ENCODE peak calls at places on chromosomes 1 and 21, in seven cellular contexts. V is GM13976, Z is choroid plexus epithelial cell, R is adrenal gland, I is ascending aorta, D is pancreas, W is tibial artery. X is an unnamed sample.

GRCh38 chr1:246583448-246584185 is 17.4 kb downstream of the CNST start:
- DNase-seq in D (no peak), W (no peak), R (peak; percentile 86), V (no peak), Z (peak; percentile 71), I (no peak), X (no peak)

GRCh38 chr1:153683853-153684252 is 5.4 kb downstream of the NPR1 start:
- DNase-seq in D (no peak), R (no peak), I (no peak), V (peak; percentile 6), W (no peak), Z (no peak), X (no peak)

GRCh38 chr1:226602186-226603029 is 53.8 kb downstream of the STUM start:
- DNase-seq in W (peak; percentile 75), I (no peak), R (no peak), Z (peak; percentile 79), D (no peak), V (no peak), X (no peak)

GRCh38 chr21:43269461-43269860 is 100.7 kb downstream of the CRYAA start:
- DNase-seq in D (peak; percentile 19), Z (no peak), V (peak; percentile 74), I (no peak), W (no peak), R (no peak), X (peak; percentile 61)

GRCh38 chr21:45358261-45358670 is 46.7 kb upstream of the COL18A1 start:
- DNase-seq in W (no peak), I (no peak), D (no peak), Z (no peak), R (no peak), V (no peak), X (no peak)

GRCh38 chr1:66725885-66726665 is 26.2 kb upstream of the DYNLT5 start:
- DNase-seq in Z (peak; percentile 91), R (peak; percentile 61), D (no peak), V (peak; percentile 29), I (peak; percentile 11), W (peak; percentile 83), X (peak; percentile 55)

GRCh38 chr1:207259391-207259790 is 62.1 kb upstream of the CD55 start:
- DNase-seq in R (no peak), I (no peak), W (no peak), D (no peak), V (no peak), Z (peak; percentile 78), X (no peak)

GRCh38 chr1:160942926-160943325 is 11.7 kb downstream of the ITLN2 start:
- DNase-seq in D (no peak), I (no peak), W (no peak), R (no peak), V (no peak), Z (peak; percentile 11), X (no peak)

GRCh38 chr1:232291681-232292080 is 338.3 kb downstream of the SIPA1L2 start:
- DNase-seq in Z (peak; percentile 15), V (no peak), I (no peak), R (no peak), W (no peak), D (no peak), X (no peak)

GRCh38 chr1:44168520-44169098 is 27.2 kb upstream of the KLF18 start:
- DNase-seq in Z (no peak), W (no peak), D (no peak), V (no peak), I (no peak), R (no peak), X (no peak)

GRCh38 chr1:198153103-198153502 is 3.7 kb upstream of the NEK7 start:
- DNase-seq in Z (peak; percentile 84), R (no peak), I (no peak), W (peak; percentile 84), D (no peak), V (no peak), X (no peak)

GRCh38 chr1:29465755-29466154 is 229.4 kb downstream of the PTPRU start:
- DNase-seq in Z (peak; percentile 39), W (no peak), D (no peak), I (no peak), R (no peak), V (no peak), X (no peak)

GRCh38 chr1:118304722-118305344 is 119.8 kb upstream of the SPAG17 start:
- DNase-seq in V (no peak), Z (peak; percentile 53), D (no peak), I (no peak), W (no peak), R (no peak), X (no peak)

GRCh38 chr1:64895500-64895899 is 70.8 kb downstream of the JAK1 start:
- DNase-seq in R (no peak), V (peak; percentile 56), I (no peak), W (no peak), Z (no peak), D (no peak), X (peak; percentile 56)

GRCh38 chr1:150549496-150550221 is 451 bp downstream of the ADAMTSL4 start:
- DNase-seq in D (peak; percentile 58), V (no peak), R (no peak), I (no peak), W (peak; percentile 82), Z (no peak), X (no peak)

GRCh38 chr1:214165850-214166374 is 115.0 kb upstream of the SMYD2 start:
- DNase-seq in W (no peak), V (no peak), R (no peak), Z (no peak), I (no peak), D (no peak), X (no peak)

GRCh38 chr1:14739433-14739832 is 140.9 kb downstream of the KAZN start:
- DNase-seq in D (no peak), Z (no peak), W (no peak), V (no peak), I (no peak), R (no peak), X (peak; percentile 37)

GRCh38 chr21:46011267-46011967 is 29.8 kb downstream of the COL6A1 start:
- DNase-seq in I (no peak), Z (no peak), R (no peak), W (no peak), V (no peak), D (no peak), X (no peak)

GRCh38 chr1:71919812-71920509 is 362.4 kb downstream of the NEGR1 start:
- DNase-seq in D (no peak), I (no peak), V (no peak), W (no peak), R (no peak), Z (no peak), X (no peak)

GRCh38 chr1:53071167-53071865 is 9.3 kb downstream of the PODN start:
- DNase-seq in I (peak; percentile 4), Z (no peak), D (no peak), W (no peak), V (no peak), R (no peak), X (no peak)

GRCh38 chr1:221832151-221832550 is 90.3 kb upstream of the DUSP10 start:
- DNase-seq in V (no peak), W (no peak), Z (no peak), D (no peak), R (no peak), I (no peak), X (no peak)

GRCh38 chr1:8822383-8823294 is 5.2 kb upstream of the RERE start:
- DNase-seq in R (no peak), W (peak; percentile 52), V (no peak), I (no peak), Z (peak; percentile 85), D (no peak), X (no peak)

GRCh38 chr21:46559291-46559983 is 45.4 kb downstream of the S100B start:
- DNase-seq in D (no peak), R (peak; percentile 23), V (peak; percentile 76), I (no peak), W (no peak), Z (no peak), X (peak; percentile 65)

DNA sequence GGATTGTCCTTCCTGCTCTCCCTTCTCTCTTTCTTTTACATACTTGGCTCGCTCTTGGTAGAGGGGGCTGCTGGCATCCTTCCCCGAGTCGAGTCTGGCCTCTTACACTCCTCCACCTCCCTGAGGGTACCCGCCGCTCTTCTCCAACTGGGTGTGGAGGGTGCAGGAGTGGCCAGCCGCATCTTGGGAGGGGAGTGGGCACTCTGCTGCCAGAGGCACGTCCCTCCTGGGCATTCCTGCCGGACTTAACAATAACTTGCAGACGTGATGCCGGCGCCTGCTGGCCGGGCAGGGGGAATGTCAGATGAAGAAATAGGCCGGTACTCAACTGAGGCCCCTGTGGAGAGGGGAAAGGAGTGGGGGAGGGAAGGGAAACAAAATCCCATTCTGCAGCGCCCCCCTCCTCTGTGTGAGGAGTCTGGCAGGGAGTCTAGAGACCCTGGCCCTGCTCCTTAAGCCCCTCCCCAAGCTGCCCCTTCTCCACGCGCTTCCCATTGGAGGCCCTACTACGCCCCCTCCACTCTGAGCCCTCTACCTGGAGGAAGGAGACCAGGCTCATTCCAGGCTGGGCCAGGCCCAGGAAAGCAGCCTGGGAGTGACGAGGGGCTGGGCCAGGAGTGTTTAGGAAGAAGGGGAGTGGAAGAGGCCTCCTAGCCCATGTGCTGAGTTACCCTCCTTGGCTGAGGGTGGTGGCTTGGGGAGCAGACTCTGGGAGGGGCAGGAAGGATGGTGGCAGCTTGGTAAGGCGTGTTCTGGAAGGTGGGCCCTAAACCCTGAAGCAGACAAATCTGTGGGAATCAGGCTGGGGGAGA is 1.8 kb downstream of the ATP2B4 start:
- DNase-seq in I (no peak), W (peak; percentile 84), R (peak; percentile 49), V (no peak), D (peak; percentile 52), Z (peak; percentile 57), X (no peak)
- TF ChIP-seq CTCF in I (peak; percentile 21), W (no peak), R (peak; percentile 23), V (no peak), D (no peak), Z (peak; percentile 57), X (no peak)

GRCh38 chr1:25695066-25695990 is 78.7 kb downstream of the MAN1C1 start:
- DNase-seq in R (peak; percentile 90), Z (peak; percentile 100), W (peak; percentile 95), I (peak; percentile 44), D (no peak), V (no peak), X (no peak)
- TF ChIP-seq CTCF in R (no peak), Z (peak; percentile 62), W (peak; percentile 16), I (peak; percentile 7), D (no peak), V (no peak), X (no peak)

DNA sequence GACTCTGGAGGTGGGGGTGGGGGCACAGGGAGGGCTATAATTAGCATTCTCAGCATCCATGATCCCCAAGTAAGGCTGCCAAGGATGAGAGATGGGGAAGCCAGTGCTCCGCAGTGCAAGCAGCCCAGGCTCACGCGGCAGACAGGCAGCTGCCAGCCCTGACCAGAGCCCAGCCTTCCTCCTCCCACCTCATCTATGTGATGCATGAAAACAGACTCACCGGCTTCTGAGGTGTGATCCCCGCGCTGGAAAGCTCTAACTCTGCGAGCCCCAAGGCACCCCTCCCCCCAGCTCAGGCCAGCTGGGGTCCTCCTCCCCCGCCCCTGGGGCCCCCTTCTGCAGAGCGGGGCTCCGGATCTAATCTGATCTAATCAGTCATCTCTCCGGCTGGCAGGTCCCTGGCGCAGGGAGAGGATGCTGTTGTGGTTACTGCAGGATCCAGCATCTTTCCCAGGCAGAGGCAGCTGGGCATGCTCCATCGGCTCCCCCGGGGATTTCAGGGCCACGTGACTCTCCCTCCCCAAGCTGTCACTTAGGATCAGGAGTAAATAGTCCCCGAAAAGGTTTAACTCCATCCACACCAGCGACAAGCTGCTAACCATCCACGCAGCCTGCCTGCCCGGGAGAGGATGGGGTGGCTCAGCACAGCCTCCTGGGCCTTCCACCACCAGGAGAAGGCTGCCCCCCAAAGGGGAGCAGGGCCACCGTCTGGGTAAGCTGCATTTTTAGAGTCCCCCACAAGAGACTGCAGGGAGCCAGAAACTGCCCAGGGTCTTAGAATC is at the start of gene PLEKHA6:
- DNase-seq in V (no peak), D (no peak), R (no peak), W (peak; percentile 78), I (no peak), Z (peak; percentile 65), X (no peak)
- TF ChIP-seq CTCF in V (no peak), D (no peak), R (no peak), W (peak; percentile 28), I (no peak), Z (peak; percentile 69), X (no peak)

GRCh38 chr1:11833497-11833896 is 14.1 kb downstream of the NPPA start:
- DNase-seq in I (no peak), R (no peak), D (no peak), V (no peak), W (no peak), Z (no peak), X (no peak)
- TF ChIP-seq CTCF in I (no peak), R (no peak), D (no peak), V (no peak), W (no peak), Z (no peak), X (no peak)